ENCODE peak calls at places on chromosomes 11 and 22, in five cellular contexts. W is IMR-90, S is K562, B is SK-N-SH, Z is GM12878. I is an unnamed sample.

GRCh38 chr22:36253523-36254490 is 874 bp downstream of the APOL1 start:
- DNase-seq in S (no peak), B (peak), Z (no peak), W (no peak), I (no peak)

GRCh38 chr11:34192481-34193401 is 87.3 kb downstream of the NAT10 start:
- DNase-seq in W (peak), S (no peak), B (peak), Z (no peak), I (no peak)

GRCh38 chr11:80239217-80239616 is 798.4 kb upstream of the TENM4 start:
- DNase-seq in Z (no peak), W (no peak), B (no peak), S (no peak), I (peak)

GRCh38 chr11:134654161-134654915 is 242.3 kb upstream of the B3GAT1 start:
- DNase-seq in S (no peak), Z (no peak), B (no peak), W (no peak), I (no peak)

GRCh38 chr11:130911306-130911705 is 5.0 kb downstream of the SNX19 start:
- DNase-seq in S (no peak), B (no peak), Z (no peak), W (no peak), I (no peak)

GRCh38 chr11:129290966-129291365 is 84.7 kb upstream of the BARX2 start:
- DNase-seq in S (no peak), B (no peak), W (no peak), Z (no peak), I (no peak)

GRCh38 chr11:34721646-34722045 is 100.8 kb downstream of the EHF start:
- DNase-seq in B (no peak), S (no peak), Z (no peak), W (peak), I (no peak)

GRCh38 chr22:46769191-46769675 is 6.8 kb downstream of the TBC1D22A start:
- DNase-seq in W (no peak), B (no peak), S (no peak), Z (no peak), I (no peak)

GRCh38 chr11:75384438-75385080 is 14.8 kb upstream of the RPS3 start:
- DNase-seq in S (peak), Z (no peak), W (peak), B (peak), I (peak)

GRCh38 chr22:47279337-47279736 is 516.9 kb downstream of the TBC1D22A start:
- DNase-seq in B (no peak), S (no peak), W (no peak), Z (no peak), I (no peak)

GRCh38 chr11:126132319-126132718 is 69.7 kb upstream of the CDON start:
- DNase-seq in S (no peak), W (no peak), Z (no peak), B (no peak), I (no peak)

DNA sequence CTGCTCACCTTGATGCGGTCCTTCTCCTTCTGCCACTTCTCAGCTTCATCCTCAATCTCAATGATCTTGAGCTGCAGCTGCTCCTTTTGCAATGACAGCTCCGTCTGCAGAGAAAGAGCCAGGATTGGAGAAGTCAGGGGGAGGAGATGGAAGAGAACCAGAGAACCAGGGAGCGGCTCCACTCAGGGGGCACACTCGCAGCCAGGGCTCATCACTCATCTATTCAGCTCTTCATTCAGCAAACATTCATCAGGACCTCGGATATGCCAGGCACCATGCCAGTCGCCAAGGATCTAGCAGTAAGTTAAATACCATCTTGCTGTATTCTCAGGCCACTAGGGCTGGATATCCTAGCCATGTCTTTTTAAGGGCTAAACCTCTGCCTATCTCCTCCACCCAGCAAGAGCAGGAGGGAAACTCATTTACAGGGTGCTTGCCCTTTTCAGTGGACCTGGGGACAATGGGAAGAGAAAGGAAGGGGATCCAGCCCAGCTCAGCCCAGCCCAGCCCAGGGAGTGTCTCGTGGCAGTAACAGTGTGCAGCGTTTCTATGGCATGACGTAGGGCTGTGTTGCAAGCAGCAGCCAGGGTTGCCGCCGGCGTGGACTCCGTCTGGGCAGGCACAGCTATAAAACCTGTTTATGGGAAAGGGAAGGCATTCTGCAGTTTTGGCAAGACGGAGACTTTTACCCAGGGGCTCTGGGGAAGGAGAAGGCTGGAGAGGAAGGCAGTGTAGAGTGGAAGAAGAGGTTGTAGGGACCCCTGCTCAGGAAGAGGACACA is 9.3 kb downstream of the TRIM29 start:
- DNase-seq in W (peak), S (no peak), Z (no peak), B (no peak), I (peak)
- TF ChIP-seq SMC3 in W (no peak), S (no peak), Z (no peak), B (no peak), I (no peak)

GRCh38 chr11:10444725-10445286 is 10.3 kb upstream of the AMPD3 start:
- DNase-seq in W (no peak), Z (no peak), B (peak), S (no peak), I (no peak)
- H3K9ac ChIP-seq in W (no peak), Z (no peak), B (no peak), S (peak), I (no peak)

DNA sequence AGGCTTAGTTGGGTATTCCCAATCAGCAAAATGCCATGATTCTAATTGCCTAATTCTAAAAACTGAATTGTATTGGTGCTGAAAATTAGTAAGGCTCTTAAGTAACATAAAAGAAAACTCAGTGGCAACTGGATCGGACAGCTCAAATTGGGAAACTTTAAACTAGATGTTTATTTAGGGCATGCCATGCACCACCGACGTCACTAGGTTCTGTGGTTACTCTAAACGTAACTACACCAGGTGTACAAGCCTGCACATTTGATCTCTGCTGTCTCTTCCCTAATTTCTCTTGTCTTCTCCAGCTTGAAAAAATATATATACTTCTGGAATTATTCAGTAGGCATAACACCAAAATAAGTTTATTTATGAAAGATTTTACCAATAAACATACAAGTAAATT is 378.2 kb downstream of the DCDC1 start:
- DNase-seq in W (no peak), B (no peak), S (no peak), Z (no peak), I (no peak)
- TF ChIP-seq SMC3 in W (no peak), B (no peak), S (no peak), Z (no peak), I (no peak)

DNA sequence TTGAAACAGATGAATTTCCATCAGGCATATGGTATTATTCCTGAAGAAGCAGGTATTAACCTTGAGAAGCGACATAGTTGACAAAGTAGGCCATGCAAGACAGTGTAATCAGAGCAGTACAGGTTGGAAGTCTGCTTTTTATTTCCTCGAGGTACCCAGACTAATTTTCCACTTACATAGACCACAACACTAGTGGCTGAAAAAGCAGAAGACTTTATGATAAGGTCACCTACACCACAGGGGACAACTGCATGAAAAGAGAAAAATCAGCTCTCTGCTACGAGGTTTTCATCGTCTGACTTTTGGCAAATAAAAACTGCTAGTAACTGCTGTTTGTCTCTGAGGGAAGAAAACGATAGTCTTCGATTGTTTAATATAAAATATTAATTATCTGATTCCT is 77.5 kb downstream of the CNTN5 start:
- DNase-seq in W (no peak), Z (no peak), B (no peak), S (no peak), I (no peak)
- H3K9ac ChIP-seq in W (no peak), Z (no peak), B (no peak), S (no peak), I (no peak)

GRCh38 chr11:14015711-14016110 is 53.2 kb downstream of the SPON1 start:
- DNase-seq in S (no peak), Z (no peak), W (peak), B (no peak), I (peak)
- TF ChIP-seq SMC3 in S (no peak), Z (no peak), W (no peak), B (no peak), I (no peak)

DNA sequence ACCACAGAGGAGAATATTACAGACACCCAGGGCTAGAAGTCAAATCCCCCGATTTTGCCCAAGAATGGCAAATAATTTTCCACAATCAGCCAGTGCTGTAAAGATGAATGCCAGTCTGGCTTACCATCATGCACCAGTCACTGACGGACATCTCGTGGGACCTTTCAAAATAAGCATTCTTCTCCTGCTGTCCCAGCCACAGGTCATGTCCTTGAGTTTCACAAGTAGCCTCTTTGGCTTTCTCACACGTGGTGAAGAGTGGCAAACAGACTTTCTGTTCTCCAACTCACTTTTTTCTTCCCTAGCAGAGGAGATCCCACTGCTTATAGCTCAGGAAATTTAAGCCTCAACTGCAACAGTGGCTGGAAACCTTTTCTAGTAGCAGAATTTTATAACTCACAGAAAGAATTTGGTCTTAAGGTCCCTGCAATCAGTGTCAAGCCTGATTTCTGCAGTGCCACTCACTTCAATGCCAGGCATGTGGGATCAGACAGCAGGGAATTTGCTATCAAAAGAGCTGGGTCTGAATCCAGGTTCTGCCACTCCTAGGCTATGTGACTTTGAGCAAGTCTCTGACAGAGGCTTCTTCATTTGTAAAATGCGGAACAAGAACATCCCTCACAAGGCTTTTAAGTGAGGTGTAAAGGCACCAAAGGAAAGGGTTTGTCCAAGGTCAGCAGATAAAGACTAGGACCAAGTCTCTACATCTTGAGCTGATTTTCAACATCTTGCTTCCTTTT is 3.6 kb downstream of the PIK3IP1 start:
- DNase-seq in B (no peak), S (no peak), W (no peak), Z (no peak), I (no peak)
- H3K9ac ChIP-seq in B (no peak), S (no peak), W (no peak), Z (no peak), I (no peak)

GRCh38 chr11:102846292-102846691 is 2.9 kb upstream of the MMP3 start:
- DNase-seq in B (no peak), S (no peak), W (peak), Z (no peak), I (no peak)
- TF ChIP-seq SMC3 in B (no peak), S (no peak), W (no peak), Z (no peak), I (no peak)

GRCh38 chr22:27627444-27627833 is 174.1 kb downstream of the MN1 start:
- DNase-seq in B (no peak), Z (no peak), W (no peak), S (peak), I (peak)

GRCh38 chr22:27625769-27626674 is 175.5 kb downstream of the MN1 start:
- DNase-seq in W (no peak), S (no peak), B (no peak), Z (no peak), I (no peak)

GRCh38 chr22:27626675-27627443 is 174.7 kb downstream of the MN1 start:
- DNase-seq in W (no peak), S (no peak), B (no peak), Z (no peak), I (peak)

GRCh38 chr22:27624042-27624441 is 177.5 kb downstream of the MN1 start:
- DNase-seq in B (no peak), W (no peak), S (no peak), Z (no peak), I (no peak)

DNA sequence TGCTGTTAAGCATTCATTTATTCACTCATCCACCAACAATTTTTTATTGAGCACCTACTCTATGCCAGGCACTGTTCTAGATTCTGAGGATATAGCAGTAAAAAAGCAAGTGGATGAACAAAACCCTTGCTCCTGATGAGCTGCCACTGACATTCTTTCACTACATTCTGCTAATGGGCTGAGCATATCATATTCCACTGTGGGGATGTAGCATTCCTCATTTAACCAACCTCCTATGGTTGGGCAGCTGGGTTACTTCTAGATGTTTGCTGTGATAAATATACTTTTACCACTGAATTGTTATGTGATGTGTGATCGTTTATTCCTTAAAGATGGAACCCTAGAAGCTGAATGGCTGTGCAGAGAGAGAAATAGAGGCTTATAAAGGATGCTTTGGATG is 176.9 kb downstream of the MN1 start:
- DNase-seq in B (no peak), Z (no peak), W (no peak), S (no peak), I (no peak)
- H3K9ac ChIP-seq in B (no peak), Z (no peak), W (no peak), S (no peak), I (no peak)

I was measured in HepG2.